ENCODE peak calls at places on chromosomes 2 and 18, in five cellular contexts. One of them, this sample, is unnamed.

GRCh38 chr2:240387669-240388358 is 47.6 kb upstream of the GPC1 start:
- DNase-seq in cardiac muscle cell: no peak
- DNase-seq in Peyer's patch: peak; percentile 56
- DNase-seq in neuronal stem cell: no peak
- DNase-seq in colonic mucosa: peak; percentile 63
- DNase-seq in this sample: no peak

GRCh38 chr2:61585383-61585782 is 47.2 kb upstream of the XPO1 start:
- DNase-seq in colonic mucosa: no peak
- DNase-seq in Peyer's patch: no peak
- DNase-seq in cardiac muscle cell: no peak
- DNase-seq in neuronal stem cell: peak; percentile 27
- DNase-seq in this sample: no peak

GRCh38 chr2:237643582-237643981 is 16.2 kb downstream of the LRRFIP1 start:
- DNase-seq in Peyer's patch: peak; percentile 29
- DNase-seq in cardiac muscle cell: no peak
- DNase-seq in neuronal stem cell: no peak
- DNase-seq in colonic mucosa: no peak
- DNase-seq in this sample: no peak

GRCh38 chr2:47632754-47633153 is 150.2 kb upstream of the MSH6 start:
- DNase-seq in neuronal stem cell: no peak
- DNase-seq in Peyer's patch: no peak
- DNase-seq in cardiac muscle cell: no peak
- DNase-seq in colonic mucosa: no peak
- DNase-seq in this sample: no peak

GRCh38 chr2:99707592-99707991 is 217.8 kb upstream of the REV1 start:
- DNase-seq in colonic mucosa: no peak
- DNase-seq in neuronal stem cell: no peak
- DNase-seq in cardiac muscle cell: no peak
- DNase-seq in Peyer's patch: no peak
- DNase-seq in this sample: no peak

GRCh38 chr2:182951948-182952663 is 85.7 kb upstream of the FRZB start:
- DNase-seq in colonic mucosa: no peak
- DNase-seq in Peyer's patch: no peak
- DNase-seq in cardiac muscle cell: no peak
- DNase-seq in neuronal stem cell: no peak
- DNase-seq in this sample: no peak

GRCh38 chr2:194333091-194333490 is 1323.9 kb upstream of the SLC39A10 start:
- DNase-seq in colonic mucosa: no peak
- DNase-seq in cardiac muscle cell: no peak
- DNase-seq in Peyer's patch: no peak
- DNase-seq in neuronal stem cell: no peak
- DNase-seq in this sample: no peak

GRCh38 chr2:203915256-203915655 is 21.3 kb upstream of the ICOS start:
- DNase-seq in neuronal stem cell: no peak
- DNase-seq in Peyer's patch: no peak
- DNase-seq in colonic mucosa: no peak
- DNase-seq in cardiac muscle cell: no peak
- DNase-seq in this sample: no peak

GRCh38 chr2:155223781-155224406 is 525.4 kb downstream of the KCNJ3 start:
- DNase-seq in neuronal stem cell: peak; percentile 8
- DNase-seq in cardiac muscle cell: peak; percentile 29
- DNase-seq in colonic mucosa: no peak
- DNase-seq in Peyer's patch: no peak
- DNase-seq in this sample: no peak

GRCh38 chr18:33656889-33657288 is 78.9 kb downstream of the ASXL3 start:
- DNase-seq in Peyer's patch: no peak
- DNase-seq in neuronal stem cell: no peak
- DNase-seq in cardiac muscle cell: no peak
- DNase-seq in colonic mucosa: no peak
- DNase-seq in this sample: no peak

GRCh38 chr2:148829618-148830017 is 45.4 kb upstream of the KIF5C start:
- DNase-seq in neuronal stem cell: no peak
- DNase-seq in Peyer's patch: no peak
- DNase-seq in cardiac muscle cell: no peak
- DNase-seq in colonic mucosa: no peak
- DNase-seq in this sample: no peak

GRCh38 chr2:206423147-206423546 is 20.2 kb upstream of the ADAM23 start:
- DNase-seq in colonic mucosa: no peak
- DNase-seq in neuronal stem cell: no peak
- DNase-seq in cardiac muscle cell: no peak
- DNase-seq in Peyer's patch: no peak
- DNase-seq in this sample: no peak

DNA sequence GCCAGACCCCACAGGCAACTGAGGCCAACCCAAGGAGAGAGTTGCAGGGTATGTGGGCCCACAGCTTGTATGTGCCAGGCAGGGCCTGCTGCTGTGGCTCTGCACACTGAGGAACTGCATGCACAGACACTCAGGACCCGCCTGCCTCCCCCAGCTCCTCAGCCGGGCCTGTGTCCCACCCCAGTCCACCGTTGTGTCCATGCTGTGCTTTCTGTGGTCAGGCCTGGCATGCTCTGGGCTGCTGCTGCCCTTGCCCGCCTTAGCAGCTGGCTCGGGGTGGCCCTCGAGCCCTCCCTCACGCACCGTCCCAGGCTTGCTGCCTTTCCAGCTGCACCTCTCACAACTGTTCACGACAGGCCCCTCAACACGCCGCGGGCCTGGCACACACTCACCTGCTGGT is 4.1 kb downstream of the GYPC start:
- DNase-seq in Peyer's patch: no peak
- DNase-seq in neuronal stem cell: no peak
- DNase-seq in cardiac muscle cell: no peak
- DNase-seq in colonic mucosa: no peak
- DNase-seq in this sample: no peak
- H3K27me3 ChIP-seq in Peyer's patch: no peaks in the 10 kb centered on the region
- H3K27me3 ChIP-seq in neuronal stem cell: no peaks in the 10 kb centered on the region
- H3K27me3 ChIP-seq in cardiac muscle cell: no peaks in the 10 kb centered on the region
- H3K27me3 ChIP-seq in colonic mucosa: no peaks in the 10 kb centered on the region
- H3K27me3 ChIP-seq in this sample: no peaks in the 10 kb centered on the region

DNA sequence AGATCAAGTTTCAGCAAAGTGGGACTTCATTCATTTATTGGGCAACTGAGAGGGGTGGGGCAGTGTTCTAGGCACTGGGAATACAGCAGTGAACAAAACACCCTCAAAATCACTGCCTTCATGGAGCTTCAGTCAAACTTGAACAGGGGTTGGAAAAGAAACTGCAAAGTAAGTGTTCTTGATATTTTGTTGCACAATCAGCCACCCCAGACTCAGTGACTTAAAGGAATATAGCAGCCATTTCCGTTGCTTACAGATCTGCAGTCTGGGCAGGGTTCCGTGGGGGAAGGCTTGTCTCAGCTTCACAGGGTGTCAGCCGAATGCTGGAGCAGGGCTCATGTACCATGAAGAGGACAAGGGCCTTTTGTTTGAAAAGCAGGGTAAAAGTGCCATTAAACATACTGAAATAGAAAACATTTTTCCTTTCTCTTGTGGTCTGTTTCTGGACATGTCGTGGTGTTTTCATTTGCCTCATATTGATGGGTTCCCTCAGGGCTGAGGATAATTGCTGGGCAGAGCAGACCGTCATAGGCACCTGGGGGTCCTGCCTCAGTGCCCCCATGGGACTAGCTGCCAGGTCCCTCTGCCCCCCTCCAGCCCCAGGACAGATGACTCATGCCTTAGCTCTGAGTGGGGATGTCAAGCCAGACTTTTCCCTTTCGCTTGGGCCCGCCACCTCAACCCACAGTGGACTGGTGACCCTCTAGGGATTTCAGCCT is 96.3 kb downstream of the PTPRM start:
- DNase-seq in Peyer's patch: no peak
- DNase-seq in colonic mucosa: no peak
- DNase-seq in neuronal stem cell: no peak
- DNase-seq in cardiac muscle cell: no peak
- DNase-seq in this sample: no peak
- H3K4me3 ChIP-seq in Peyer's patch: no peak overlapping the region
- H3K4me3 ChIP-seq in colonic mucosa: no peak overlapping the region
- H3K4me3 ChIP-seq in neuronal stem cell: no peak overlapping the region
- H3K4me3 ChIP-seq in cardiac muscle cell: no peak overlapping the region
- H3K4me3 ChIP-seq in this sample: no peak overlapping the region

GRCh38 chr2:37796481-37796880 is 125.0 kb upstream of the CDC42EP3 start:
- DNase-seq in Peyer's patch: no peak
- DNase-seq in neuronal stem cell: no peak
- DNase-seq in colonic mucosa: no peak
- DNase-seq in cardiac muscle cell: no peak
- DNase-seq in this sample: no peak
- H3K27ac ChIP-seq in Peyer's patch: no peak overlapping the region
- H3K27ac ChIP-seq in neuronal stem cell: no peak overlapping the region
- H3K27ac ChIP-seq in colonic mucosa: no peak overlapping the region
- H3K27ac ChIP-seq in cardiac muscle cell: no peak overlapping the region
- H3K27ac ChIP-seq in this sample: no peak overlapping the region

GRCh38 chr18:48783616-48784520 is 166.9 kb downstream of the SMAD7 start:
- DNase-seq in Peyer's patch: no peak
- DNase-seq in colonic mucosa: no peak
- DNase-seq in cardiac muscle cell: no peak
- DNase-seq in neuronal stem cell: no peak
- DNase-seq in this sample: no peak
- H3K27me3 ChIP-seq in Peyer's patch: no peaks in the 10 kb centered on the region
- H3K27me3 ChIP-seq in colonic mucosa: no peaks in the 10 kb centered on the region
- H3K27me3 ChIP-seq in cardiac muscle cell: no peaks in the 10 kb centered on the region
- H3K27me3 ChIP-seq in neuronal stem cell: no peaks in the 10 kb centered on the region
- H3K27me3 ChIP-seq in this sample: no peaks in the 10 kb centered on the region

GRCh38 chr2:26767894-26768487 is 3.9 kb downstream of the SLC35F6 start:
- DNase-seq in colonic mucosa: no peak
- DNase-seq in Peyer's patch: no peak
- DNase-seq in neuronal stem cell: no peak
- DNase-seq in cardiac muscle cell: no peak
- DNase-seq in this sample: no peak

GRCh38 chr2:26770986-26771586 is 7.0 kb downstream of the SLC35F6 start:
- DNase-seq in cardiac muscle cell: no peak
- DNase-seq in neuronal stem cell: no peak
- DNase-seq in Peyer's patch: peak; percentile 81
- DNase-seq in colonic mucosa: peak; percentile 72
- DNase-seq in this sample: no peak

GRCh38 chr2:26767129-26767528 is 3.0 kb downstream of the SLC35F6 start:
- DNase-seq in cardiac muscle cell: peak; percentile 29
- DNase-seq in neuronal stem cell: no peak
- DNase-seq in colonic mucosa: no peak
- DNase-seq in Peyer's patch: no peak
- DNase-seq in this sample: no peak

GRCh38 chr2:26769501-26769850 is 5.4 kb downstream of the SLC35F6 start:
- DNase-seq in colonic mucosa: no peak
- DNase-seq in cardiac muscle cell: no peak
- DNase-seq in neuronal stem cell: no peak
- DNase-seq in Peyer's patch: no peak
- DNase-seq in this sample: no peak

DNA sequence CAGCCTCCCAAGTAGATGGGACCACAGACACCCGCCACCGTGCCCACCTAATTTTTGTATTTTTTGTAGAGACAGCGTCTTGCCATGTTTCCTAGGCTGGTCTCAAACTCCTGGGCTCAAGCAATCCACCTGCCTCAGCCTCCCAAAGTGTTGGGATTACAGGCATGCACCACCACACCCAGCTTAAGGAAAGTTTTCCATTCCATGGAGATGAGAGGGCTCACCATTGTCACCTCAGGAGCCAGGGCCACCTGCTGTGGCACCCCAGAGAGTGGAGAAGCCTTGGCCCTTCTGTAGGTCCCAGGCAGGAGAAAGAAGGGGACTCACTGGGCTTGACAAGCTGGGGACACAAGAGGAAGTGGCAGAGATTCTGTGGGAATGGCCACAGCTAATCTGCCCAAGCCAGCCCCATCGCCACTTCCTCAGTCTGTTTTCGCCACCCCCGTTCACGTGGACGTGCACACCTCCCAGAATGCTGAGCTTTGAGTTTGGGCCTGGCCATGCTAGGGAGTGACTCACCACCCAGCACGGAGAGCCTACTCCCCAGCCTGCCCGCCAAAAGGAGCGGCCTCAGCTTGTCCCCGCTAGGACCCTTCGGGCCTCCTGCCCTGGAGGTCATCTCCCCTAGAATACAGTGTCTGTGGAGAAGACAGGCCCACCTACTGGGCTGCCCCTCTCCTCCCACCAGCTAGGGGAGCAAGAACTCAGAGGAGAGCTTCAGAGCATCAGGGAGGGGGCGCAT is 4.8 kb downstream of the SLC35F6 start:
- DNase-seq in colonic mucosa: peak; percentile 70
- DNase-seq in neuronal stem cell: no peak
- DNase-seq in Peyer's patch: peak; percentile 85
- DNase-seq in cardiac muscle cell: no peak
- DNase-seq in this sample: no peak
- H3K4me3 ChIP-seq in colonic mucosa: no peak overlapping the region
- H3K4me3 ChIP-seq in neuronal stem cell: no peak overlapping the region
- H3K4me3 ChIP-seq in Peyer's patch: no peak overlapping the region
- H3K4me3 ChIP-seq in cardiac muscle cell: no peak overlapping the region
- H3K4me3 ChIP-seq in this sample: no peak overlapping the region

GRCh38 chr18:32278148-32278799 is 88.4 kb downstream of the MEP1B start:
- DNase-seq in neuronal stem cell: no peak
- DNase-seq in colonic mucosa: peak; percentile 60
- DNase-seq in cardiac muscle cell: no peak
- DNase-seq in Peyer's patch: peak; percentile 63
- DNase-seq in this sample: no peak
- H3K27ac ChIP-seq in neuronal stem cell: no peak overlapping the region
- H3K27ac ChIP-seq in colonic mucosa: no peak overlapping the region
- H3K27ac ChIP-seq in cardiac muscle cell: no peak overlapping the region
- H3K27ac ChIP-seq in Peyer's patch: no peak overlapping the region
- H3K27ac ChIP-seq in this sample: no peak overlapping the region

GRCh38 chr2:176164803-176165597 is 7.9 kb downstream of the HOXD3 start:
- DNase-seq in colonic mucosa: no peak
- DNase-seq in cardiac muscle cell: no peak
- DNase-seq in Peyer's patch: no peak
- DNase-seq in neuronal stem cell: no peak
- DNase-seq in this sample: no peak
- H3K27me3 ChIP-seq in colonic mucosa: peaks cover 40% of the 10 kb centered on the region
- H3K27me3 ChIP-seq in cardiac muscle cell: peaks cover 100% of the 10 kb centered on the region
- H3K27me3 ChIP-seq in Peyer's patch: no peaks in the 10 kb centered on the region
- H3K27me3 ChIP-seq in neuronal stem cell: peaks cover 53% of the 10 kb centered on the region
- H3K27me3 ChIP-seq in this sample: peaks cover 66% of the 10 kb centered on the region

GRCh38 chr2:106147159-106147558 is 46.9 kb downstream of the UXS1 start:
- DNase-seq in Peyer's patch: no peak
- DNase-seq in cardiac muscle cell: no peak
- DNase-seq in neuronal stem cell: no peak
- DNase-seq in colonic mucosa: no peak
- DNase-seq in this sample: no peak
- H3K4me3 ChIP-seq in Peyer's patch: no peak overlapping the region
- H3K4me3 ChIP-seq in cardiac muscle cell: no peak overlapping the region
- H3K4me3 ChIP-seq in neuronal stem cell: no peak overlapping the region
- H3K4me3 ChIP-seq in colonic mucosa: no peak overlapping the region
- H3K4me3 ChIP-seq in this sample: no peak overlapping the region

This sample was measured in CD8-positive, alpha-beta memory T cell.